ENCODE peak calls at places on chromosomes 13 and 19, in seven cellular contexts. O is tibial artery; V is stimulated activated CD4-positive, alpha-beta T cell treated with anti-CD3 and anti-CD28 coated beads, Interleukin-4, amount 100 ng/mL, for 48 hours; S is activated CD4-positive, alpha-beta T cell treated with anti-CD3 and anti-CD28 coated beads, Interleukin-2, amount 50 U/mL, for 1 hour; G is stimulated activated CD8-positive, alpha-beta memory T cell treated with anti-CD3 and anti-CD28 coated beads, Interleukin-15, amount 100 ng/mL, for 4 hours; W is OCI-M1; B is activated gamma-delta T cell treated with Interleukin-2 at 50 U/mL for 16 hours. F is an unnamed sample.

GRCh38 chr19:17966115-17966455 is 822 bp upstream of the KCNN1 start:
- DNase-seq in O (no peak), V (no peak), S (no peak), G (no peak), W (no peak), B (no peak), F (no peak)

GRCh38 chr19:41939861-41940442 is 11.7 kb upstream of the ERFL start:
- DNase-seq in O (no peak), V (no peak), S (peak; percentile 61), G (peak; percentile 35), W (no peak), B (peak; percentile 31), F (no peak)

GRCh38 chr19:38263696-38264485 is 482 bp upstream of the SPINT2 start:
- DNase-seq in O (no peak), V (peak; percentile 76), S (peak; percentile 77), G (peak; percentile 72), W (peak; percentile 94), B (peak; percentile 56), F (peak; percentile 88)

GRCh38 chr13:94056362-94056990 is 423.0 kb downstream of the DCT start:
- DNase-seq in O (no peak), V (no peak), S (no peak), G (no peak), W (no peak), B (no peak), F (no peak)

GRCh38 chr19:17294051-17294891 is 9.0 kb downstream of the ABHD8 start:
- DNase-seq in O (no peak), V (peak; percentile 66), S (peak; percentile 48), G (no peak), W (peak; percentile 72), B (no peak), F (peak; percentile 37)

GRCh38 chr13:36858285-36858684 is 39.3 kb downstream of the RFXAP start:
- DNase-seq in O (no peak), V (no peak), S (no peak), G (no peak), W (peak; percentile 90), B (no peak), F (peak; percentile 65)

GRCh38 chr13:23506071-23506820 is 64.0 kb upstream of the TNFRSF19 start:
- DNase-seq in O (no peak), V (no peak), S (no peak), G (no peak), W (no peak), B (no peak), F (no peak)

GRCh38 chr19:11106477-11106876 is 17.2 kb downstream of the LDLR start:
- DNase-seq in O (no peak), V (no peak), S (no peak), G (no peak), W (no peak), B (no peak), F (peak; percentile 46)

GRCh38 chr13:75788494-75788991 is 152.4 kb downstream of the LMO7 start:
- DNase-seq in O (no peak), V (no peak), S (no peak), G (no peak), W (peak; percentile 74), B (no peak), F (no peak)

GRCh38 chr19:4371209-4371897 is 28.0 kb downstream of the MPND start:
- DNase-seq in O (peak; percentile 60), V (no peak), S (no peak), G (no peak), W (no peak), B (no peak), F (no peak)

GRCh38 chr13:23778007-23778687 is 111.1 kb downstream of the MIPEP start:
- DNase-seq in O (no peak), V (no peak), S (no peak), G (no peak), W (no peak), B (no peak), F (no peak)

GRCh38 chr13:76425930-76426329 is 460.3 kb downstream of the KCTD12 start:
- DNase-seq in O (no peak), V (no peak), S (no peak), G (no peak), W (no peak), B (no peak), F (peak; percentile 4)

GRCh38 chr19:47510516-47511127 is 4.2 kb downstream of the NAPA start:
- DNase-seq in O (no peak), V (no peak), S (no peak), G (no peak), W (no peak), B (no peak), F (no peak)

GRCh38 chr13:75813323-75813722 is 177.2 kb downstream of the LMO7 start:
- DNase-seq in O (no peak), V (no peak), S (no peak), G (no peak), W (no peak), B (no peak), F (no peak)

GRCh38 chr19:3034845-3035541 is 5.9 kb upstream of the TLE2 start:
- DNase-seq in O (peak; percentile 77), V (peak; percentile 41), S (peak; percentile 17), G (no peak), W (peak; percentile 17), B (no peak), F (peak; percentile 78)

GRCh38 chr19:39515551-39516191 is 732 bp downstream of the SELENOV start:
- DNase-seq in O (no peak), V (no peak), S (peak; percentile 10), G (no peak), W (no peak), B (no peak), F (no peak)

GRCh38 chr19:53868892-53869804 is 1.5 kb downstream of the MYADM start:
- DNase-seq in O (peak; percentile 96), V (peak; percentile 74), S (peak; percentile 85), G (peak; percentile 74), W (peak; percentile 97), B (peak; percentile 86), F (peak; percentile 98)

GRCh38 chr13:49214917-49215376 is 5.2 kb upstream of the MLNR start:
- DNase-seq in O (no peak), V (no peak), S (peak; percentile 15), G (peak; percentile 11), W (peak; percentile 65), B (peak; percentile 38), F (peak; percentile 97)

GRCh38 chr13:110137677-110138008 is 169.3 kb downstream of the COL4A1 start:
- DNase-seq in O (no peak), V (no peak), S (no peak), G (peak; percentile 5), W (peak; percentile 72), B (no peak), F (no peak)

GRCh38 chr13:110303644-110304043 is 3.3 kb downstream of the COL4A1 start:
- DNase-seq in O (no peak), V (no peak), S (no peak), G (no peak), W (no peak), B (no peak), F (no peak)

GRCh38 chr19:40266111-40266510 is 19.0 kb downstream of the AKT2 start:
- DNase-seq in O (peak; percentile 83), V (no peak), S (no peak), G (no peak), W (no peak), B (no peak), F (no peak)

GRCh38 chr19:48965806-48966540 is 864 bp downstream of the FTL start:
- DNase-seq in O (peak; percentile 94), V (peak; percentile 88), S (peak; percentile 89), G (peak; percentile 87), W (peak; percentile 93), B (peak; percentile 84), F (peak; percentile 78)

GRCh38 chr19:54035215-54036178 is 28.2 kb downstream of the VSTM1 start:
- DNase-seq in O (no peak), V (no peak), S (no peak), G (no peak), W (no peak), B (no peak), F (no peak)

GRCh38 chr13:28474491-28475134 is 20.3 kb downstream of the FLT1 start:
- DNase-seq in O (no peak), V (no peak), S (no peak), G (no peak), W (no peak), B (no peak), F (no peak)

GRCh38 chr19:2309734-2310362 is 1.9 kb upstream of the LINGO3 start:
- DNase-seq in O (no peak), V (no peak), S (no peak), G (no peak), W (no peak), B (no peak), F (no peak)

GRCh38 chr19:41427647-41428480 is 690 bp upstream of the B3GNT8 start:
- DNase-seq in O (no peak), V (no peak), S (peak; percentile 19), G (no peak), W (peak; percentile 32), B (peak; percentile 65), F (no peak)

GRCh38 chr13:112012004-112012704 is 54.8 kb upstream of the SOX1 start:
- DNase-seq in O (no peak), V (no peak), S (no peak), G (no peak), W (no peak), B (no peak), F (no peak)

GRCh38 chr13:104111031-104111430 is 1044.8 kb upstream of the SLC10A2 start:
- DNase-seq in O (no peak), V (no peak), S (no peak), G (no peak), W (no peak), B (no peak), F (no peak)

GRCh38 chr19:58581227-58582141 is 8.3 kb upstream of the MZF1 start:
- DNase-seq in O (peak; percentile 92), V (peak; percentile 89), S (peak; percentile 90), G (peak; percentile 83), W (no peak), B (peak; percentile 89), F (no peak)

GRCh38 chr13:78881054-78881453 is 222.1 kb upstream of the OBI1 start:
- DNase-seq in O (no peak), V (no peak), S (no peak), G (no peak), W (no peak), B (no peak), F (no peak)

GRCh38 chr13:47418206-47418920 is 521.5 kb upstream of the HTR2A start:
- DNase-seq in O (no peak), V (no peak), S (no peak), G (no peak), W (no peak), B (no peak), F (peak; percentile 10)

GRCh38 chr13:29525757-29526156 is 69.7 kb downstream of the SLC7A1 start:
- DNase-seq in O (peak; percentile 35), V (no peak), S (no peak), G (no peak), W (no peak), B (no peak), F (no peak)

GRCh38 chr13:112072531-112073244 is 5.7 kb downstream of the SOX1 start:
- DNase-seq in O (no peak), V (no peak), S (no peak), G (no peak), W (no peak), B (no peak), F (no peak)

GRCh38 chr19:42316223-42317211 is 3.4 kb downstream of the TMEM145 start:
- DNase-seq in O (no peak), V (no peak), S (no peak), G (no peak), W (peak; percentile 89), B (no peak), F (peak; percentile 83)

GRCh38 chr13:40388617-40389016 is 277.8 kb downstream of the FOXO1 start:
- DNase-seq in O (no peak), V (peak; percentile 60), S (peak; percentile 72), G (peak; percentile 71), W (no peak), B (peak; percentile 82), F (peak; percentile 73)

GRCh38 chr19:51186323-51186722 is 38.6 kb upstream of the CD33 start:
- DNase-seq in O (no peak), V (no peak), S (no peak), G (no peak), W (no peak), B (no peak), F (no peak)

GRCh38 chr19:39890755-39891551 is 43.5 kb downstream of the FCGBP start:
- DNase-seq in O (peak; percentile 60), V (no peak), S (no peak), G (no peak), W (no peak), B (no peak), F (no peak)

F was measured in MV-4-11.